ENCODE peak calls at places on chromosomes 4 and X, in eight cellular contexts. W is iPS DF 6.9; F is H7; A is activated naive CD8-positive, alpha-beta T cell treated with anti-CD3 and anti-CD28 coated beads, Interleukin-2, amount 10 ng/mL, durations not matched to agents 7 days and 5 days; I is NCI-H2171; Q is iris pigment epithelial cell; J is stimulated activated CD8-positive, alpha-beta memory T cell treated with anti-CD3 and anti-CD28 coated beads, Interleukin-15, amount 100 ng/mL, for 4 hours; V is central memory CD8-positive, alpha-beta T cell. B is an unnamed sample.

GRCh38 chr4:8207314-8207713 is 8.2 kb downstream of the SH3TC1 start:
- DNase-seq in W (no peak), F (no peak), A (no peak), I (no peak), Q (no peak), J (no peak), V (no peak), B (no peak)

GRCh38 chr4:176939445-176939844 is 146.7 kb upstream of the VEGFC start:
- DNase-seq in W (no peak), F (no peak), A (no peak), I (no peak), Q (peak), J (no peak), V (no peak), B (no peak)

GRCh38 chrX:111006119-111006518 is 89.9 kb upstream of the PAK3 start:
- DNase-seq in W (no peak), F (no peak), A (no peak), I (no peak), Q (peak), J (no peak), V (no peak), B (no peak)

GRCh38 chr4:37641886-37642849 is 44.0 kb downstream of the RELL1 start:
- DNase-seq in W (no peak), F (no peak), A (no peak), I (no peak), Q (no peak), J (no peak), V (no peak), B (no peak)

GRCh38 chrX:1576201-1577101 is 15.0 kb upstream of the AKAP17A start:
- DNase-seq in W (no peak), F (no peak), A (peak), I (no peak), Q (no peak), J (no peak), V (no peak), B (no peak)

GRCh38 chr4:53119685-53120084 is 246.2 kb downstream of the SCFD2 start:
- DNase-seq in W (no peak), F (no peak), A (no peak), I (no peak), Q (peak), J (no peak), V (no peak), B (no peak)

GRCh38 chr4:184968784-184969201 is 49.5 kb upstream of the HELT start:
- DNase-seq in W (no peak), F (peak), A (no peak), I (no peak), Q (no peak), J (no peak), V (no peak), B (no peak)

GRCh38 chr4:113576947-113577678 is 184.4 kb downstream of the CAMK2D start:
- DNase-seq in W (no peak), F (no peak), A (no peak), I (no peak), Q (peak), J (no peak), V (no peak), B (no peak)

GRCh38 chr4:121256346-121256745 is 92.2 kb upstream of the TNIP3 start:
- DNase-seq in W (no peak), F (no peak), A (no peak), I (no peak), Q (peak), J (peak), V (no peak), B (peak)

GRCh38 chrX:120719622-120720021 is 89.8 kb upstream of the C1GALT1C1 start:
- DNase-seq in W (no peak), F (no peak), A (no peak), I (no peak), Q (no peak), J (no peak), V (no peak), B (no peak)

GRCh38 chrX:47513697-47514085 is 30.7 kb upstream of the ZNF41 start:
- DNase-seq in W (no peak), F (no peak), A (no peak), I (no peak), Q (no peak), J (no peak), V (no peak), B (no peak)

GRCh38 chr4:123361195-123361861 is 35.3 kb upstream of the SPRY1 start:
- DNase-seq in W (no peak), F (no peak), A (no peak), I (no peak), Q (peak), J (no peak), V (no peak), B (no peak)

GRCh38 chr4:26088433-26088928 is 174.5 kb downstream of the SMIM20 start:
- DNase-seq in W (no peak), F (no peak), A (no peak), I (no peak), Q (peak), J (peak), V (no peak), B (peak)

GRCh38 chr4:40897557-40898203 is 147.9 kb downstream of the NSUN7 start:
- DNase-seq in W (peak), F (peak), A (peak), I (peak), Q (peak), J (peak), V (peak), B (peak)

GRCh38 chrX:48684134-48684533 is 535 bp downstream of the WAS start:
- DNase-seq in W (no peak), F (peak), A (no peak), I (no peak), Q (no peak), J (no peak), V (no peak), B (no peak)

GRCh38 chr4:16195209-16195608 is 31.1 kb downstream of the TAPT1 start:
- DNase-seq in W (no peak), F (no peak), A (no peak), I (no peak), Q (no peak), J (no peak), V (no peak), B (no peak)

GRCh38 chrX:67544281-67544680 is 460 bp downstream of the AR start:
- DNase-seq in W (no peak), F (peak), A (no peak), I (no peak), Q (peak), J (no peak), V (no peak), B (no peak)

GRCh38 chrX:7711167-7711566 is 131.8 kb upstream of the VCX start:
- DNase-seq in W (no peak), F (no peak), A (no peak), I (no peak), Q (peak), J (no peak), V (no peak), B (no peak)

GRCh38 chrX:31036895-31037294 is 34.9 kb downstream of the FTHL17 start:
- DNase-seq in W (no peak), F (peak), A (no peak), I (no peak), Q (peak), J (no peak), V (no peak), B (peak)

GRCh38 chrX:69015564-69016218 is 149.6 kb downstream of the PJA1 start:
- DNase-seq in W (no peak), F (peak), A (no peak), I (no peak), Q (no peak), J (no peak), V (no peak), B (no peak)

GRCh38 chr4:175413561-175413960 is 398.5 kb downstream of the GPM6A start:
- DNase-seq in W (no peak), F (no peak), A (no peak), I (no peak), Q (peak), J (no peak), V (no peak), B (no peak)

GRCh38 chrX:45322382-45322781 is 121.7 kb upstream of the DIPK2B start:
- DNase-seq in W (peak), F (peak), A (no peak), I (no peak), Q (peak), J (no peak), V (no peak), B (peak)

GRCh38 chr4:41024556-41025491 is 189.5 kb downstream of the APBB2 start:
- DNase-seq in W (no peak), F (no peak), A (no peak), I (peak), Q (peak), J (no peak), V (no peak), B (peak)

GRCh38 chrX:139930923-139931645 is 1.8 kb downstream of the ATP11C start:
- DNase-seq in W (no peak), F (peak), A (peak), I (no peak), Q (peak), J (no peak), V (peak), B (peak)

GRCh38 chrX:45011131-45011530 is 138.1 kb downstream of the KDM6A start:
- DNase-seq in W (no peak), F (no peak), A (no peak), I (no peak), Q (peak), J (no peak), V (no peak), B (no peak)

GRCh38 chrX:56764153-56764974 is 35.3 kb downstream of the NBDY start:
- DNase-seq in W (peak), F (peak), A (peak), I (no peak), Q (peak), J (peak), V (peak), B (peak)

GRCh38 chr4:170134821-170135220 is 45.1 kb upstream of the AADAT start:
- DNase-seq in W (no peak), F (no peak), A (no peak), I (no peak), Q (no peak), J (no peak), V (no peak), B (no peak)

GRCh38 chr4:6942238-6942800 is 32.7 kb downstream of the TBC1D14 start:
- DNase-seq in W (no peak), F (no peak), A (peak), I (no peak), Q (peak), J (no peak), V (no peak), B (peak)

GRCh38 chr4:158996669-158997074 is 106.2 kb upstream of the RAPGEF2 start:
- DNase-seq in W (no peak), F (no peak), A (no peak), I (no peak), Q (peak), J (no peak), V (no peak), B (no peak)

GRCh38 chr4:184350964-184351363 is 123.4 kb downstream of the IRF2 start:
- DNase-seq in W (no peak), F (no peak), A (no peak), I (no peak), Q (no peak), J (no peak), V (no peak), B (no peak)

B was measured in GM12865.